ENCODE peak calls at places on chromosomes 6 and 20, in nine cellular contexts. W is H7; X is body of pancreas; Q is sigmoid colon; M is mucosa of descending colon; B is Peyer's patch; A is mammary epithelial cell; H is CD4-positive, CD25-positive, alpha-beta regulatory T cell; Y is CD8-positive, alpha-beta T cell. V is an unnamed sample. For H3K36me3, the result is how much of the 10 kb centered on the place peaks cover.

GRCh38 chr20:3046677-3047462 is 1.0 kb downstream of the MRPS26 start:
- DNase-seq in W (peak), X (peak), Q (no peak), M (peak), B (no peak), A (peak), H (no peak), Y (no peak), V (no peak)

GRCh38 chr6:15244605-15245360 is 1.1 kb upstream of the JARID2 start:
- DNase-seq in W (peak), X (peak), Q (peak), M (peak), B (peak), A (peak), H (no peak), Y (no peak), V (peak)

GRCh38 chr20:58867211-58867610 is 14.7 kb downstream of the GNAS start:
- DNase-seq in W (no peak), X (no peak), Q (no peak), M (no peak), B (no peak), A (no peak), H (no peak), Y (no peak), V (no peak)

GRCh38 chr6:111971866-111972532 is 81.9 kb upstream of the CCN6 start:
- DNase-seq in W (no peak), X (no peak), Q (no peak), M (no peak), B (no peak), A (peak), H (no peak), Y (no peak), V (no peak)

GRCh38 chr6:23601811-23602340 is 524.1 kb upstream of the NRSN1 start:
- DNase-seq in W (no peak), X (no peak), Q (no peak), M (no peak), B (no peak), A (no peak), H (no peak), Y (no peak), V (no peak)

GRCh38 chr6:104896914-104897313 is 37.2 kb upstream of the HACE1 start:
- DNase-seq in W (no peak), X (no peak), Q (no peak), M (no peak), B (no peak), A (no peak), H (no peak), Y (no peak), V (no peak)

GRCh38 chr20:24969203-24970029 is 20.3 kb downstream of the CST7 start:
- DNase-seq in W (no peak), X (no peak), Q (peak), M (no peak), B (no peak), A (no peak), H (no peak), Y (no peak), V (no peak)

GRCh38 chr6:118952683-118953082 is 17.7 kb upstream of the MCM9 start:
- DNase-seq in W (no peak), X (no peak), Q (no peak), M (no peak), B (no peak), A (no peak), H (no peak), Y (no peak), V (no peak)

GRCh38 chr6:133977983-133978895 is 25.2 kb downstream of the TBPL1 start:
- DNase-seq in W (no peak), X (peak), Q (no peak), M (no peak), B (no peak), A (peak), H (no peak), Y (no peak), V (peak)

GRCh38 chr6:126701799-126702198 is 361.9 kb downstream of the CENPW start:
- DNase-seq in W (no peak), X (no peak), Q (no peak), M (no peak), B (no peak), A (no peak), H (no peak), Y (no peak), V (no peak)

GRCh38 chr6:101926149-101926925 is 532.8 kb downstream of the GRIK2 start:
- DNase-seq in W (no peak), X (no peak), Q (no peak), M (no peak), B (no peak), A (no peak), H (no peak), Y (no peak), V (no peak)

GRCh38 chr6:106163966-106164877 is 78.1 kb downstream of the PRDM1 start:
- DNase-seq in W (no peak), X (peak), Q (peak), M (peak), B (peak), A (no peak), H (peak), Y (no peak), V (peak)

GRCh38 chr20:19745584-19745983 is 12.5 kb upstream of the RIN2 start:
- DNase-seq in W (no peak), X (no peak), Q (no peak), M (no peak), B (no peak), A (no peak), H (no peak), Y (no peak), V (no peak)

GRCh38 chr6:3382399-3383279 is 74.2 kb downstream of the SLC22A23 start:
- DNase-seq in W (no peak), X (no peak), Q (no peak), M (no peak), B (no peak), A (peak), H (no peak), Y (no peak), V (no peak)

GRCh38 chr6:53484409-53485280 is 60.3 kb downstream of the GCLC start:
- DNase-seq in W (peak), X (peak), Q (peak), M (no peak), B (peak), A (peak), H (peak), Y (peak), V (peak)

GRCh38 chr20:37870294-37870693 is 32.6 kb upstream of the VSTM2L start:
- DNase-seq in W (peak), X (no peak), Q (no peak), M (no peak), B (no peak), A (no peak), H (no peak), Y (no peak), V (no peak)

GRCh38 chr6:139490482-139490881 is 116.0 kb upstream of the CITED2 start:
- DNase-seq in W (no peak), X (peak), Q (no peak), M (no peak), B (no peak), A (no peak), H (no peak), Y (no peak), V (no peak)

GRCh38 chr6:147986891-147987290 is 355.7 kb upstream of the SASH1 start:
- DNase-seq in W (no peak), X (no peak), Q (no peak), M (no peak), B (no peak), A (no peak), H (no peak), Y (no peak), V (peak)

GRCh38 chr6:105578308-105578707 is 175.4 kb upstream of the PREP start:
- DNase-seq in W (no peak), X (no peak), Q (no peak), M (no peak), B (no peak), A (no peak), H (no peak), Y (no peak), V (no peak)

GRCh38 chr6:83511901-83512681 is at the start of gene PRSS35:
- DNase-seq in W (peak), X (peak), Q (no peak), M (peak), B (no peak), A (peak), H (no peak), Y (no peak), V (peak)

GRCh38 chr20:44943828-44944227 is 16.4 kb downstream of the TOMM34 start:
- DNase-seq in W (no peak), X (no peak), Q (no peak), M (no peak), B (no peak), A (no peak), H (no peak), Y (no peak), V (no peak)
- H3K36me3 ChIP-seq in W (under half), X (under half), Q (under half), M (under half), B (under half), A (under half), H (half or more), Y (under half), V (under half)

DNA sequence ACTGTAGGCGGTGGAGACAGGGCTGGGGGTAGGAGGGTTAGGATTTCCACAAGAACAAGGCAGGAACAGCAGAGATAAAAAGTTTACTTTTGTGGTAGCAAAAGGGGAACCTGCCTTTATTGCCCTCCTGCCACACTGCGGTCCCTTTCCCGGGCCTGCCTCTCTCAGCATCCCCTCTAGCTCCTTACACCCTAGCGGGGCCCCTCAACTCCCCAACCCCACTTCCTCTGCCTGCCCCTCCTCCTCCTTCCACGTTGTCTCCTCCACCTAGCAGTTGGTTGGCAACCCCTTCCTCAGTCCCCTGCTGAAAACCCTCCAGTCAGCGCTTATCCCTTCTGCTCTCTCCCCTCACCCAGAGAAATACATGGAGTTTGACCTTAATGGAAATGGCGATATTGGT is 714 bp downstream of the AIF1 start:
- DNase-seq in W (no peak), X (no peak), Q (no peak), M (no peak), B (peak), A (no peak), H (no peak), Y (peak), V (no peak)
- H3K4me3 ChIP-seq in W (no peak), X (no peak), Q (peak), M (no peak), B (no peak), A (no peak), H (peak), Y (peak), V (no peak)

DNA sequence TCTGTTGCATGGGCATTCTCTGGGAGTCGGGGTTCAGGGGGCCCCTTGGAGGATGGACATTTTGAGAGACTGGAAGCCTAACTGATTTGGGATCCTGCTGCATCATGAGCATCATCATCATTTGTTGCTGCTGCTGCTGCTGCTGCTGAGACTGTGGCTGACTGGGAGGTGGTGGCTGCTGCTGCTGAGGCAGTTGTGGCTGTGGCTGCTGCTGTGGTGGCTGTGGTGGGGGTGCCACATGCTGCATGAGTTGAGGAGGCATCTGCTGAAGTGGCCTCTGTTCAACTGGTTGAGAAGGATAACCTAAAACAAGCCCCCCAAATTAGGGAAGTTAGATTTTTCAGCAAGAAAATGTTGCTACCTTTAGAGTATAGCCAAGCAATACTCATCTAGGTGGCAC is 38.9 kb downstream of the TP53INP2 start:
- DNase-seq in W (no peak), X (no peak), Q (no peak), M (no peak), B (no peak), A (no peak), H (no peak), Y (no peak), V (no peak)
- H3K36me3 ChIP-seq in W (under half), X (under half), Q (under half), M (under half), B (under half), A (under half), H (under half), Y (under half), V (under half)

GRCh38 chr6:25331085-25331685 is 52.0 kb downstream of the CARMIL1 start:
- DNase-seq in W (no peak), X (no peak), Q (no peak), M (no peak), B (no peak), A (no peak), H (no peak), Y (no peak), V (no peak)
- H3K4me3 ChIP-seq in W (no peak), X (no peak), Q (no peak), M (no peak), B (no peak), A (no peak), H (no peak), Y (no peak), V (no peak)

V was measured in cardiac muscle cell.